ENCODE peak calls at places on chromosomes 1 and 21, in four cellular contexts. C, S, M and Y are unnamed samples.

GRCh38 chr1:7526867-7527732 is 244.0 kb upstream of the VAMP3 start:
- DNase-seq in C (no peak), S (no peak), M (no peak), Y (no peak)

GRCh38 chr21:33289199-33289819 is 23.1 kb downstream of the IL10RB start:
- DNase-seq in C (no peak), S (no peak), M (no peak), Y (no peak)

GRCh38 chr21:32858628-32859027 is 87.1 kb upstream of the PAXBP1 start:
- DNase-seq in C (no peak), S (no peak), M (no peak), Y (no peak)

GRCh38 chr1:175538442-175538841 is 205.0 kb downstream of the TNR start:
- DNase-seq in C (no peak), S (no peak), M (no peak), Y (no peak)

GRCh38 chr1:228646717-228647522 is 88.4 kb upstream of the RHOU start:
- DNase-seq in C (no peak), S (peak), M (no peak), Y (peak)

GRCh38 chr1:67588186-67588865 is 96.7 kb upstream of the GADD45A start:
- DNase-seq in C (no peak), S (no peak), M (no peak), Y (no peak)

GRCh38 chr1:109790735-109791494 is 27.2 kb upstream of the EPS8L3 start:
- DNase-seq in C (peak), S (peak), M (peak), Y (no peak)

GRCh38 chr1:110262846-110263631 is 52.9 kb downstream of the KCNC4 start:
- DNase-seq in C (peak), S (no peak), M (no peak), Y (no peak)

GRCh38 chr1:181513786-181514297 is 30.5 kb downstream of the CACNA1E start:
- DNase-seq in C (no peak), S (no peak), M (no peak), Y (no peak)

GRCh38 chr1:109274533-109275476 is 8.1 kb downstream of the PSRC1 start:
- DNase-seq in C (peak), S (peak), M (no peak), Y (peak)

GRCh38 chr1:210446479-210446878 is 117.8 kb downstream of the HHAT start:
- DNase-seq in C (no peak), S (no peak), M (no peak), Y (no peak)

GRCh38 chr1:207817778-207818751 is 66.2 kb downstream of the CD46 start:
- DNase-seq in C (peak), S (no peak), M (no peak), Y (no peak)

GRCh38 chr21:45224189-45224938 is 63.3 kb downstream of the POFUT2 start:
- DNase-seq in C (peak), S (no peak), M (no peak), Y (no peak)
- TF ChIP-seq SMC3 in C (no peak), S (no peak), M (no peak), Y (no peak)

GRCh38 chr1:201563406-201563780 is 24.5 kb downstream of the NAV1 start:
- DNase-seq in C (no peak), S (no peak), M (no peak), Y (no peak)

GRCh38 chr1:201565024-201565730 is 26.2 kb downstream of the NAV1 start:
- DNase-seq in C (no peak), S (no peak), M (no peak), Y (no peak)

GRCh38 chr1:201562659-201563405 is 23.9 kb downstream of the NAV1 start:
- DNase-seq in C (no peak), S (no peak), M (no peak), Y (peak)

GRCh38 chr1:201562257-201562656 is 23.3 kb downstream of the NAV1 start:
- DNase-seq in C (no peak), S (no peak), M (no peak), Y (no peak)

DNA sequence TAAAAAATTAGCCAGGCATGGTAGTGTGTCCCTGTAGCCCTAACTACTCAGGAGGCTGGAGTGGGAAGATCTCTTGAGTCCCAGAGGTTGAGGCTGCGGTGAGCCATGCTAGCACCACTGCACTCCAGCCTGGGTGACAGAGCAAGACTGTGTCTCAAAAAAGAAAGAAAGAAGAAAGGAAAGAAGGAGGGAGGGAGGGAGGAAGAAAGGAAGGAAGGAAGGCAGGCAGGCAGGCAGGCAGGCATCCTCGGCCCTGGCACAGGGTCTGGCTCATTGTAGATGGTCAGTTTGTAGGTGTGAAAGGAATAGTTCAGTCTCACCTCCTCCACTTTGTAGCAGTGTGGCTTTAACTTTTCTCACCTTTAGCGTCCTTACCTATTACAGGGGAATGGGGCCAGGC is 25.0 kb downstream of the NAV1 start:
- DNase-seq in C (no peak), S (no peak), M (no peak), Y (no peak)
- TF ChIP-seq MYC in C (no peak), S (no peak), M (no peak), Y (no peak)

GRCh38 chr21:41876396-41876795 is 2.7 kb downstream of the PRDM15 start:
- DNase-seq in C (no peak), S (no peak), M (no peak), Y (no peak)
- TF ChIP-seq REST in C (no peak), S (no peak), M (no peak), Y (no peak)

DNA sequence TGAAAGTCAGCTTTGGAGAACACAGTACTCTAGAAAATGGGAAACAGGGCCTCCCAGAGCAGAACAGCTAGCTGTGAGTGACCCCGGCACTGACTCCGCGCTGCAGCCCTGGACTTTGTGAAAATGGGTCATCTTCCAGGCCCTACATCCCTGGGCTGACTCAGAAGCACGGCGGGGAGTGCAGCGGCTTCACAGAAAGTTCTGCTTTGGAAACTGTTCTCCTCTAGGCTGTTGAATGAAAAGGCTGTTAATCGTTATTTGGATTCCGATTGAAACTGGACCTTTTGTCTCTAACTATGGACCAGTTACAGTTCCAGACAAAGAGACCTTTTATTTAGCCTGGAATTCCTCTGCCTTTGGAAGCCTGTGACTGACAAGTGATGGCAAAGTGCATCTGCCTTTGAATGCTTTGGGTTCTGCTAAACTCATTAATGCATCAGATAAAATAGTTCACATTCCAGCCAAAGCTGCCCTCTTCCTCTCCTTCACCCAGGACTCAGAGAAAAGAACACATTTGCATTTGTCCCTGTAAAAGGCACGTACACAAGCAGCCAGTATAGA is 144.9 kb upstream of the HOOK1 start:
- DNase-seq in C (no peak), S (peak), M (no peak), Y (no peak)
- TF ChIP-seq SMC3 in C (no peak), S (peak), M (no peak), Y (no peak)

DNA sequence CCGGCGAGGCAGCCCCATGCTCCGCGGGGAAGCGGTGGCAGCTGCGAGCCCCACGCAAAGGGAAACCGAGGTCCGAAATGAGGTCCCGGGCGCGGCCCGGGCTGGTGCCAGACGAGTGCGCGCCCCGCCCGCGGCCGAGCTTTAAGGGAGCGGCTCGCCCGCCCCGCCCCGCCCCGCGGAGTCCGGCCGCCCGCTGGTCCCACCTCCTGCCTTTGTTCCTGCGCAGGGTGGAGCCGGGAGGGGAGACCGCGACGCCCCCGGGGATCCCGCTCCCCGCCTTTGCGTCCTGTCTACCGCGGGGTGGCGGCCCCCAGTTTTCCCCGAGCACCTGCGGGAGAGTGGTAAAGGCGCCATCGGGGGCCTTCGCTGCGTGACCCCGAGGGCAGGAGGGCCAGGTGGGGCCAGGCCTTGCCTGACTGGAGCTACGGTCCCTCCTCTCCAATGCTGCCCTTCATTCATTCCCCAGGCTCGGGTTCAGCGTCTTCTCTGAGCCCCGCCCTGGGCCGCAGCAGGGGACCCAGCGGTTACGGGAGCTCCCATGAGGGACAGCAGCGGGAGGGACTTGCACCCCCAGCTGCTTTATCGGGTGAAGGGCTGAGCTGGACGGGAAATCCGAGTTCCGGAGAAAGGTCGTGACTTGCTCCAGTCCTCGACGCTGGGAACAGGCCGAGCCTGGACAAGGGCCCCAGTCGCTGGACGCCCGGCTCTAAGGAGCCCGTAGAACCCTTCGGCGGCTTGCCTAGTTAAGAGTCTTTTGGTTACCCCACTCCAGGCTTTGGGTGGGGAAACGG is at the start of gene HES2:
- DNase-seq in C (peak), S (no peak), M (no peak), Y (no peak)
- TF ChIP-seq MYC in C (no peak), S (no peak), M (no peak), Y (no peak)

DNA sequence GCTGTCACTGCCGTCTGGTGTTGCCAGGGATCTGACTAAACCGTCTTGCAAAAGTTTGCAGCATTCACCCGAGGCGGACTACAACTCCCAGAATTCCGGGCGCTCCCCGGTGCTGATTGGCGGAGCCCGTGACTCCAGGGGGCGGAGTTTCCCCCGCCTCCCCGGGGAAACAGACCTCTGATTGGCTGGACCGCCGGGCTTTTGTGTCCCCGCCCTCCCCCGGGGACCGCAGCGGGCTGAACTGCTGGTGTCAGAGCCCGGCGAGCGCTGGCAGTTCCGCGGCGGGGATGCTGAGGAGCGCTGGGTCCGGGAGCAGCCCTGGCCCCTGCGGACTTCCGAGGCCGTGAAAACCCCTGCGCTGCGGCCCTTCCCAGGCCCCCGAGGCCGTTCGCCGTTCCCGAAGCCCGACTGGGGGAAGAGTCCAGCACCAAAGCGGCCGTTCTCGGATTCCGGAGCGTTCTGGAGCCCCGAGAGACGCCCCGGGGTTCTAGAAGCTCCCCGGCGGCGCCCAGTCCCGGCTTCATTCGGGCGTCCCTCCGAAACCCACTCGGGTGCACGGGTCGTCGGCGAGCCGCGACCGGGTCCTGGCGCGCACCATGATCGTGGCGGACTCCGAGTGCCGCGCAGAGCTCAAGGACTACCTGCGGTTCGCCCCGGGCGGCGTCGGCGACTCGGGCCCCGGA is at the start of gene SESN2:
- DNase-seq in C (peak), S (peak), M (peak), Y (peak)
- TF ChIP-seq REST in C (no peak), S (no peak), M (no peak), Y (no peak)

GRCh38 chr1:57725318-57725717 is 301.5 kb upstream of the DAB1 start:
- DNase-seq in C (no peak), S (no peak), M (no peak), Y (no peak)
- TF ChIP-seq SMC3 in C (no peak), S (no peak), M (no peak), Y (no peak)

GRCh38 chr1:84756455-84757082 is 66.3 kb upstream of the SSX2IP start:
- DNase-seq in C (no peak), S (no peak), M (no peak), Y (no peak)

GRCh38 chr1:84759756-84760155 is 69.5 kb upstream of the SSX2IP start:
- DNase-seq in C (no peak), S (no peak), M (no peak), Y (no peak)

GRCh38 chr1:84757301-84757700 is 67.0 kb upstream of the SSX2IP start:
- DNase-seq in C (peak), S (peak), M (no peak), Y (no peak)

GRCh38 chr1:84762664-84763063 is 72.4 kb upstream of the SSX2IP start:
- DNase-seq in C (no peak), S (no peak), M (no peak), Y (no peak)

GRCh38 chr1:84758968-84759491 is 68.8 kb upstream of the SSX2IP start:
- DNase-seq in C (no peak), S (no peak), M (no peak), Y (no peak)
- TF ChIP-seq MYC in C (no peak), S (no peak), M (no peak), Y (no peak)

GRCh38 chr1:5650283-5651026 is 341.8 kb downstream of the NPHP4 start:
- DNase-seq in C (no peak), S (no peak), M (no peak), Y (no peak)

GRCh38 chr1:5649795-5650194 is 342.4 kb downstream of the NPHP4 start:
- DNase-seq in C (no peak), S (no peak), M (no peak), Y (no peak)

GRCh38 chr1:5651496-5651895 is 340.7 kb downstream of the NPHP4 start:
- DNase-seq in C (no peak), S (no peak), M (no peak), Y (no peak)

GRCh38 chr1:5651027-5651410 is 341.2 kb downstream of the NPHP4 start:
- DNase-seq in C (no peak), S (no peak), M (no peak), Y (no peak)

DNA sequence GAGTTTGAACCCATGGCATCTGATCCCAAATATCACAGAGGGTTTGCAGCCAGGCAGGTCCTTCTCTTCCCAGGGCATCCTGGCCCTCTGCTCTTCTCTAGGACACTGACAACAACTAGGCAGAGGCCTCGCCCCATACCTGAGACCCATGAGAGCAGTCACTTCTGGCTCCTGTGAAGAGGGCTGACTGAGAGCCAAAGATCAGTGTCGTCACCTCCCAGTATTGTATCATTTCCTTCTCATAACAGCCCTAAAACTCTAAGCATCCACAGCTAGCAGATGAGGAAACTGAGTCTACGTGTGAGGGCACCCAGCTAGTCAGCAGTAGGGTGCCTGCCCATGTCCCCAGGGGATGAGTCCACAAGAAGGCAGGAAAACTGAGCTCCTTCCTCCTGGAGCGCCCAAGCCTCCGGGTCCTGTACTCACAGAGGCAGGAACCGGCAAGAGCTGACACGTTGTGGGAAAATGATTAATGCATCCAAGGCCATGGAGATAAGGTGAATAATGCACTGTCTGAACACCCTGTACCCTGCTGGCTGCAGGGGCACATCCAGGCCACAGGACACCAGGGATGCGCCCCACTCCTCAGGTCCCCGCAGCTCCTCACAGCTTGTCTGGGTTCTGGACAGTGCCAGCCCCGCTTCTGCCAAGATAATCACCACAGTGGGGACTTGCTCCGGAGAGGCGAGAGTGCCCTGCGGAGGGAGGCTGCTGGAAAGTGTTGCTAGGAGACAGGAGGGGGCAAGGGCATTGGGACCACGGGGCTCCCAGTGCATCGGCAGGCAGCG is 340.1 kb downstream of the NPHP4 start:
- DNase-seq in C (no peak), S (no peak), M (no peak), Y (no peak)
- TF ChIP-seq REST in C (no peak), S (no peak), M (no peak), Y (no peak)

DNA sequence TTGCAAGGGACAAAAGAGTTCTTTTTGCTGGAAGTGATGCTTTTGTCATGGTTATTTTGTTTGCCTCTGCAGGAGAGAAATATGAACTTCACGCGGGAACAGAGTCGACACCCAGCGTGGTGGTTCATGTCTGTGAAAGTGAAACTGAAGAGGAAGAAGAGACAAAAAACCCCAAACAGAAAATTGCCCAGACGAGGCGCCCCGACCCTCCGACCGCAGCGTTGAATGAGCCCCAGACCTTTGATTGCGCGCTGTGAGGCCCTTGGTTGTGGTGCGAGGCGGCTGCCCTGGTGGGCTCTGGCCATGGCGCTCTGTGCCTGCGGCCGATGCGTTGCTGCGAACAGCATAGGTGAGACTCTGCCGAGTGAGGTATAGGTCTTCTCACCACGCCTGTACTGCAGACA is 20.9 kb upstream of the NCMAP start:
- DNase-seq in C (no peak), S (no peak), M (no peak), Y (no peak)
- TF ChIP-seq SMC3 in C (no peak), S (no peak), M (no peak), Y (no peak)